ENCODE peak calls at places on chromosomes 13 and 19, in six cellular contexts. E is HCT116, I is H1, V is GM12878, W is K562, X is HepG2. G is an unnamed sample.

GRCh38 chr19:3146677-3147100 is 10.9 kb downstream of the GNA15 start:
- DNase-seq in E (no peak), I (peak; percentile 96), V (no peak), W (peak; percentile 68), X (peak; percentile 21), G (peak; percentile 16)

GRCh38 chr19:21023901-21024300 is 3.4 kb downstream of the ZNF430 start:
- DNase-seq in E (no peak), I (no peak), V (no peak), W (no peak), X (no peak), G (no peak)

GRCh38 chr13:48875071-48875470 is 100.6 kb upstream of the FNDC3A start:
- DNase-seq in E (no peak), I (no peak), V (no peak), W (no peak), X (no peak), G (no peak)

GRCh38 chr19:16801599-16801998 is 27.6 kb upstream of the SIN3B start:
- DNase-seq in E (no peak), I (no peak), V (no peak), W (no peak), X (no peak), G (no peak)

GRCh38 chr19:50406829-50407228 is 11.9 kb upstream of the SPIB start:
- DNase-seq in E (no peak), I (no peak), V (no peak), W (no peak), X (no peak), G (no peak)

GRCh38 chr19:44723299-44723951 is 24.5 kb downstream of the CEACAM16 start:
- DNase-seq in E (no peak), I (no peak), V (no peak), W (no peak), X (no peak), G (no peak)

GRCh38 chr19:3061214-3062161 is 807 bp downstream of the TLE5 start:
- DNase-seq in E (no peak), I (no peak), V (no peak), W (peak; percentile 85), X (no peak), G (no peak)

GRCh38 chr19:50427997-50428425 is 4.7 kb upstream of the MYBPC2 start:
- DNase-seq in E (no peak), I (peak; percentile 84), V (no peak), W (no peak), X (no peak), G (no peak)

GRCh38 chr19:4233282-4233853 is 4.0 kb downstream of the EBI3 start:
- DNase-seq in E (peak; percentile 48), I (peak; percentile 98), V (no peak), W (peak; percentile 77), X (peak; percentile 45), G (no peak)

GRCh38 chr19:29579308-29579910 is 26.7 kb upstream of the POP4 start:
- DNase-seq in E (no peak), I (peak; percentile 3), V (no peak), W (no peak), X (no peak), G (no peak)

GRCh38 chr19:46514589-46515289 is 19.1 kb upstream of the PNMA8B start:
- DNase-seq in E (no peak), I (peak; percentile 49), V (no peak), W (peak; percentile 53), X (no peak), G (no peak)

GRCh38 chr13:94947392-94947791 is 235.0 kb upstream of the SOX21 start:
- DNase-seq in E (no peak), I (no peak), V (no peak), W (no peak), X (no peak), G (peak; percentile 13)

GRCh38 chr19:32318884-32319520 is 26.4 kb upstream of the ZNF507 start:
- DNase-seq in E (peak; percentile 8), I (peak; percentile 73), V (no peak), W (peak; percentile 47), X (no peak), G (peak; percentile 42)

GRCh38 chr13:50170447-50171037 is 155.3 kb downstream of the KCNRG start:
- DNase-seq in E (no peak), I (no peak), V (no peak), W (no peak), X (no peak), G (no peak)

GRCh38 chr13:40483601-40484000 is 182.8 kb downstream of the FOXO1 start:
- DNase-seq in E (no peak), I (no peak), V (no peak), W (no peak), X (no peak), G (no peak)

GRCh38 chr19:28710278-28710677 is 502.7 kb downstream of the UQCRFS1 start:
- DNase-seq in E (peak; percentile 34), I (no peak), V (peak; percentile 3), W (peak; percentile 54), X (peak; percentile 43), G (peak; percentile 33)

GRCh38 chr19:56015756-56016155 is 29.2 kb downstream of the NLRP5 start:
- DNase-seq in E (no peak), I (no peak), V (no peak), W (peak; percentile 27), X (peak; percentile 16), G (peak; percentile 3)

GRCh38 chr19:48878219-48879024 is 6.2 kb downstream of the PPP1R15A start:
- DNase-seq in E (no peak), I (no peak), V (no peak), W (peak; percentile 60), X (no peak), G (no peak)

GRCh38 chr13:52067237-52067636 is 42.7 kb downstream of the UTP14C start:
- DNase-seq in E (peak; percentile 6), I (no peak), V (no peak), W (peak; percentile 7), X (peak; percentile 62), G (no peak)

GRCh38 chr19:10554760-10555612 is 10.8 kb downstream of the KRI1 start:
- DNase-seq in E (no peak), I (no peak), V (no peak), W (no peak), X (no peak), G (no peak)

GRCh38 chr13:91045351-91046034 is 302.0 kb upstream of the MIR17HG start:
- DNase-seq in E (peak; percentile 12), I (no peak), V (no peak), W (no peak), X (no peak), G (peak; percentile 6)
- TF ChIP-seq ZNF274 in E (no peak), I (no peak), V (no peak), W (no peak), X (no peak), G (no peak)

GRCh38 chr19:53908106-53908932 is 759 bp upstream of the CACNG7 start:
- DNase-seq in E (no peak), I (peak; percentile 94), V (no peak), W (peak; percentile 57), X (no peak), G (peak; percentile 62)

GRCh38 chr19:53907690-53908089 is 1.4 kb upstream of the CACNG7 start:
- DNase-seq in E (no peak), I (no peak), V (no peak), W (no peak), X (no peak), G (no peak)

GRCh38 chr19:53910170-53910518 is 1.1 kb downstream of the CACNG7 start:
- DNase-seq in E (no peak), I (peak; percentile 67), V (no peak), W (no peak), X (no peak), G (no peak)

GRCh38 chr19:53909471-53910169 is 542 bp downstream of the CACNG7 start:
- DNase-seq in E (no peak), I (peak; percentile 73), V (no peak), W (no peak), X (no peak), G (no peak)

DNA sequence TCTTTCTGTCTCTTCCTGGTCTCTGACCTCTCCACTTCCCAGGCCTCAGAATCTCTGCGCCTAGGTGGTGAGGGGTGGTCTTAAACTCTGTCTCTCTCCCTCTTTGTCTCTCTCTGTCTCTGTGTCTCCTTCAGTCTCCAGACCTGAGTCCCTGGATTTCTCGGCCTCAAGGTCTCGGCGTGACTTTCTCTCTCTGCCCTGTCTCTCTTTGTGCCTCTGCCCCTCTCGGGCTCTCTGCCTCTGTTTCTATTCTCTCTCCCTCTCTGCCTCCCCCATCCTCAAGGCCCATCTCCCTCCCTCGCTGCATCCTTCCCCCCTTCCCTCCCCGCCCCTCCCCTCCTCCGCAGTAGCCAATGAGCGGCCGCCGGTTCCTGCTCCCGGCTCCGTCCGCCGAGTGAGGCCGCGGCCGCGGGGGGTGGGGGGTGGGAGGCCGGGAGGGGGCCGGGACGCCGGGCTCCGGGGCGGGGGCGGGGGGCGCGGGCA is at the start of gene CACNG7:
- DNase-seq in E (no peak), I (no peak), V (no peak), W (no peak), X (no peak), G (no peak)
- H3K9ac ChIP-seq in E (no peak within 1 kb of the TSS), I (peak within 1 kb of the TSS; percentile 38), V (no peak within 1 kb of the TSS), W (no peak within 1 kb of the TSS), X (no peak within 1 kb of the TSS), G (peak within 1 kb of the TSS; percentile 81)

GRCh38 chr13:112474869-112475268 is 98.7 kb downstream of the SPACA7 start:
- DNase-seq in E (no peak), I (no peak), V (no peak), W (no peak), X (no peak), G (no peak)
- H3K4me3 ChIP-seq in E (no peak overlapping the region), I (no peak overlapping the region), V (no peak overlapping the region), W (no peak overlapping the region), X (no peak overlapping the region), G (no peak overlapping the region)

GRCh38 chr13:102707465-102707864 is 12.6 kb upstream of the METTL21C start:
- DNase-seq in E (no peak), I (no peak), V (no peak), W (no peak), X (no peak), G (no peak)
- TF ChIP-seq ZNF274 in E (no peak), I (no peak), V (no peak), W (no peak), X (no peak), G (no peak)

DNA sequence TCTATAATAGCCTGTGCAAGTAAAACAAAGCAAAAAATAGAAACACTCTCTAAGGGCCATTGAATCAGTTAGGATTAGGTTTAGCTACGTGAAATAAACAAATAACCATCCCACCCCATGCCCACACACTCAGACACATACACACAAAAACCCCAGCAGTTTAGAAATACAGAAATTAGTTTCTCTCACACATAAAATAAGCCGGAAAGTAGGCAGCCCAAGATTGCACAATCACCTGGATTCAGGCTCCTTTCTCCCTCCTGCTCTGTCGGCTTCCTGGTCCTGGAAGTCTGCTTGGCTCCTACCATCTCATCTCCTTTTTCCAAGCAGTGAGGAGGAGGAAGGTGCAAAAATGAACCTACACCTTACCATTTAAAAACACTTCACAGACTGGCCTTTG is 22.6 kb upstream of the USP12 start:
- DNase-seq in E (no peak), I (no peak), V (no peak), W (no peak), X (no peak), G (no peak)
- H3K9ac ChIP-seq in E (peak overlapping the region; percentile 45), I (no peak overlapping the region), V (no peak overlapping the region), W (no peak overlapping the region), X (no peak overlapping the region), G (no peak overlapping the region)

DNA sequence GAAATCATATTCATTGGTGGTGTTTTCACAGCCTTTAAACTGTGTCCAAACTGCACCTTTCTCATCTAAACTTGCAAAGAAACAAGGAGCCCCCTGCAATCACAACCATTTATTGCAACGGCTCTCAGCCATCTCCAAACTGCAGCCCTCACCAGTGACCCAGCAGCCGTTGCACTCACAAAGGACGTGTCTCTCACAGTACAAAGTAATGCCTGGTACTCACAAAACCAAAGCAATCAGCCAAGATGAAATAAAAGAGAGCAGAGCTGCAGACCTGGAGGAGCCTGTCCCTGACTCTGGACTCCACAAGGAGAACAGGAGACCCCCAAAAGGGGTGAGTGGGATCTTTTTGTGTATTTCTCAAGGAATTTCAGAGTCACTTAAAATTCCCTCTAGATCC is 20.2 kb upstream of the CEACAM21 start:
- DNase-seq in E (no peak), I (no peak), V (no peak), W (no peak), X (no peak), G (no peak)
- H3K4me3 ChIP-seq in E (no peak overlapping the region), I (no peak overlapping the region), V (no peak overlapping the region), W (no peak overlapping the region), X (no peak overlapping the region), G (no peak overlapping the region)

G was measured in NT2/D1.